ENCODE peak calls at places on chromosomes 11 and 22, in six cellular contexts. Q, U, D, B, F and N are unnamed samples.

GRCh38 chr22:38455530-38456271 is 702 bp upstream of the KCNJ4 start:
- DNase-seq in Q (peak; percentile 63), U (peak; percentile 55), D (peak; percentile 21), B (no peak), F (peak; percentile 13), N (no peak)

GRCh38 chr11:130518164-130518563 is 69.7 kb downstream of the ADAMTS15 start:
- DNase-seq in Q (no peak), U (no peak), D (no peak), B (no peak), F (no peak), N (no peak)

GRCh38 chr22:30922151-30922611 is 46.4 kb downstream of the MORC2 start:
- DNase-seq in Q (no peak), U (no peak), D (peak; percentile 61), B (peak; percentile 77), F (peak; percentile 68), N (peak; percentile 51)

GRCh38 chr11:119493712-119494111 is 70.7 kb upstream of the THY1 start:
- DNase-seq in Q (peak; percentile 86), U (peak; percentile 54), D (no peak), B (no peak), F (peak; percentile 13), N (peak; percentile 26)

GRCh38 chr11:34226210-34226609 is 120.8 kb downstream of the NAT10 start:
- DNase-seq in Q (no peak), U (no peak), D (no peak), B (no peak), F (no peak), N (no peak)

GRCh38 chr11:36007127-36007824 is 63.4 kb downstream of the LDLRAD3 start:
- DNase-seq in Q (no peak), U (no peak), D (no peak), B (no peak), F (no peak), N (no peak)

GRCh38 chr11:5550440-5551095 is 2.2 kb upstream of the OR52H1 start:
- DNase-seq in Q (no peak), U (no peak), D (no peak), B (no peak), F (no peak), N (no peak)

GRCh38 chr22:39214383-39215069 is 30.3 kb downstream of the PDGFB start:
- DNase-seq in Q (peak; percentile 57), U (no peak), D (no peak), B (no peak), F (no peak), N (no peak)

GRCh38 chr22:36351921-36352774 is 35.6 kb downstream of the MYH9 start:
- DNase-seq in Q (no peak), U (no peak), D (no peak), B (no peak), F (no peak), N (no peak)

GRCh38 chr11:63909621-63910506 is 7.1 kb downstream of the RCOR2 start:
- DNase-seq in Q (peak; percentile 57), U (no peak), D (no peak), B (no peak), F (no peak), N (peak; percentile 40)

GRCh38 chr11:59680287-59681154 is 11.7 kb upstream of the PATL1 start:
- DNase-seq in Q (peak; percentile 77), U (peak; percentile 69), D (no peak), B (peak; percentile 69), F (peak; percentile 52), N (peak; percentile 75)

GRCh38 chr22:28769394-28770085 is 3.0 kb upstream of the CCDC117 start:
- DNase-seq in Q (no peak), U (no peak), D (no peak), B (no peak), F (no peak), N (no peak)

GRCh38 chr11:36577859-36578258 is 10.1 kb downstream of the RAG1 start:
- DNase-seq in Q (no peak), U (no peak), D (no peak), B (no peak), F (no peak), N (no peak)

GRCh38 chr11:29159552-29160465 is 857.0 kb downstream of the KCNA4 start:
- DNase-seq in Q (peak; percentile 64), U (peak; percentile 70), D (peak; percentile 9), B (peak; percentile 43), F (no peak), N (peak; percentile 52)

GRCh38 chr22:43826142-43827093 is 14.3 kb upstream of the EFCAB6 start:
- DNase-seq in Q (no peak), U (no peak), D (no peak), B (no peak), F (no peak), N (no peak)

GRCh38 chr11:67357831-67358555 is 4.6 kb upstream of the POLD4 start:
- DNase-seq in Q (no peak), U (no peak), D (no peak), B (no peak), F (no peak), N (no peak)

GRCh38 chr11:47161134-47161854 is 15.4 kb downstream of the ARFGAP2 start:
- DNase-seq in Q (peak; percentile 82), U (peak; percentile 74), D (peak; percentile 80), B (no peak), F (peak; percentile 54), N (peak; percentile 78)

GRCh38 chr22:22816766-22817410 is 70.7 kb upstream of the IGLL5 start:
- DNase-seq in Q (no peak), U (no peak), D (no peak), B (no peak), F (no peak), N (no peak)